ENCODE peak calls at places on chromosomes 6 and 20, in five cellular contexts. O, J, C, S and G are unnamed samples.

GRCh38 chr20:22245139-22245538 is 339.2 kb downstream of the FOXA2 start:
- DNase-seq in J (no peak), C (no peak), O (no peak), S (no peak), G (no peak)

GRCh38 chr20:50446351-50447101 is 63.7 kb upstream of the PTPN1 start:
- DNase-seq in O (no peak), J (no peak), C (no peak), S (no peak), G (peak; percentile 27)

GRCh38 chr6:148658701-148659100 is 88.1 kb upstream of the UST start:
- DNase-seq in J (no peak), C (no peak), O (peak; percentile 42), S (no peak), G (no peak)

GRCh38 chr6:21996425-21997207 is 300.2 kb downstream of the PRL start:
- DNase-seq in J (no peak), O (no peak), S (no peak), C (no peak), G (no peak)

GRCh38 chr20:61924211-61924857 is 141.3 kb downstream of the TAF4 start:
- DNase-seq in J (peak; percentile 33), O (no peak), C (no peak), S (no peak), G (no peak)

GRCh38 chr6:166029506-166029905 is 138.1 kb downstream of the TBXT start:
- DNase-seq in O (no peak), S (no peak), C (no peak), J (no peak), G (no peak)

GRCh38 chr6:91023529-91023928 is 436.7 kb upstream of the MAP3K7 start:
- DNase-seq in S (no peak), C (no peak), J (no peak), O (no peak), G (no peak)

GRCh38 chr6:53956804-53957203 is 154.4 kb upstream of the MLIP start:
- DNase-seq in J (no peak), C (no peak), O (no peak), S (no peak), G (no peak)

GRCh38 chr6:163337958-163338357 is 76.6 kb upstream of the QKI start:
- DNase-seq in S (no peak), C (no peak), O (no peak), J (peak; percentile 60), G (no peak)

GRCh38 chr6:167146977-167147376 is 10.8 kb downstream of the GPR31 start:
- DNase-seq in J (no peak), C (no peak), S (no peak), O (no peak), G (no peak)

GRCh38 chr6:30875244-30876038 is 8.9 kb upstream of the DDR1 start:
- DNase-seq in O (no peak), J (no peak), C (no peak), S (no peak), G (no peak)

GRCh38 chr6:161424421-161424820 is 150.6 kb upstream of the AGPAT4 start:
- DNase-seq in O (no peak), C (no peak), S (no peak), J (no peak), G (no peak)

GRCh38 chr6:122996797-122997520 is 924 bp downstream of the CLVS2 start:
- DNase-seq in O (no peak), S (no peak), J (no peak), C (no peak), G (no peak)
- H3K4me3 ChIP-seq in O (no peak overlapping the region), S (peak overlapping the region; percentile 50), J (peak overlapping the region; percentile 43), C (peak overlapping the region; percentile 62), G (no peak overlapping the region)

DNA sequence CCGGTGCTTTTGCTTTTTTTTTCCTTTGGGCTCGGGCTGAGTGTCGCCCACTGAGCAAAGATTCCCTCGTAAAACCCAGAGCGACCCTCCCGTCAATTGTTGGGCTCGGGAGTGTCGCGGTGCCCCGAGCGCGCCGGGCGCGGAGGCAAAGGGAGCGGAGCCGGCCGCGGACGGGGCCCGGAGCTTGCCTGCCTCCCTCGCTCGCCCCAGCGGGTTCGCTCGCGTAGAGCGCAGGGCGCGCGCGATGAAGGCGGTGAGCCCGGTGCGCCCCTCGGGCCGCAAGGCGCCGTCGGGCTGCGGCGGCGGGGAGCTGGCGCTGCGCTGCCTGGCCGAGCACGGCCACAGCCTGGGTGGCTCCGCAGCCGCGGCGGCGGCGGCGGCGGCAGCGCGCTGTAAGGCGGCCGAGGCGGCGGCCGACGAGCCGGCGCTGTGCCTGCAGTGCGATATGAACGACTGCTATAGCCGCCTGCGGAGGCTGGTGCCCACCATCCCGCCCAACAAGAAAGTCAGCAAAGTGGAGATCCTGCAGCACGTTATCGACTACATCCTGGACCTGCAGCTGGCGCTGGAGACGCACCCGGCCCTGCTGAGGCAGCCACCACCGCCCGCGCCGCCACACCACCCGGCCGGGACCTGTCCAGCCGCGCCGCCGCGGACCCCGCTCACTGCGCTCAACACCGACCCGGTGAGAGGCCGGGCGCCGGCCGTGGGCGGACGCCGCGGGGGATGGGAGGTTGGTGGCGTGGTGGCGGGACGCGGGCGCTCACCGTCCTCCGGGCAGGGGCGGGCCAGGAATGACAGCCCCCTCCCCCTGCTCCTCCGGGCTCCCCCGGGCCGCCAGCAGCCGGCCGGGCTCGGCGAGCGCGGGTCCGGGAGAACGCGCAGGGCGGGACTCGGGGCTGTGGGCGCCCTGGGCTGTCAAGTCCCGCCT is 606 bp downstream of the ID4 start:
- DNase-seq in J (peak; percentile 68), O (peak; percentile 53), S (peak; percentile 65), C (peak; percentile 23), G (peak; percentile 83)
- H3K27ac ChIP-seq in J (peak overlapping the region; percentile 98), O (peak overlapping the region; percentile 27), S (peak overlapping the region; percentile 96), C (peak overlapping the region; percentile 77), G (peak overlapping the region; percentile 95)

GRCh38 chr6:98471444-98471843 is 362.9 kb upstream of the POU3F2 start:
- DNase-seq in O (no peak), J (no peak), C (no peak), S (no peak), G (no peak)

DNA sequence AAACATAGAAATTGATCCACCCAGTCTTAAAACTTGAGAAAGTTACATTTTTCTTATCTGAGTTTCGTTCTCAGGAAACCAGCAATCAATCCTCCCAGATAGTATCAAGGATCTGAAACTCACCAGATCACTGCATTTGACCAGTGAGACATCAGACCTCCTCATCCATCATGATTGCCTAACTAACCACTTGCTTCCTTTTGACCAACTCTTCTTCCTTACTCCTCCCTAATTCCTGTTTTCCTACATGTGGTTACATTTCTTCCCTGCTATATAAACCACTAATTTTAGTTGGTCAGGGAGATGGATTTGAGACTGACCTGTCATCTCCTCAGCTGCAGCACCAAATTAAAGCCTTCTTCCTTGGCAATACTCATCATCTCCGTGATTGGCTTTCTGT is 357.1 kb upstream of the POU3F2 start:
- DNase-seq in C (no peak), O (no peak), J (no peak), S (no peak), G (no peak)
- H3K4me3 ChIP-seq in C (no peak overlapping the region), O (no peak overlapping the region), J (no peak overlapping the region), S (no peak overlapping the region), G (no peak overlapping the region)

GRCh38 chr6:15952231-15953151 is 176.4 kb upstream of the MYLIP start:
- DNase-seq in O (no peak), C (no peak), S (no peak), J (no peak), G (no peak)

GRCh38 chr6:15956205-15957106 is 172.4 kb upstream of the MYLIP start:
- DNase-seq in C (no peak), J (no peak), S (no peak), O (no peak), G (no peak)

GRCh38 chr6:15955484-15955883 is 173.4 kb upstream of the MYLIP start:
- DNase-seq in C (no peak), J (no peak), S (no peak), O (no peak), G (no peak)

GRCh38 chr6:15950962-15951569 is 177.8 kb upstream of the MYLIP start:
- DNase-seq in C (no peak), S (no peak), O (no peak), J (no peak), G (no peak)

DNA sequence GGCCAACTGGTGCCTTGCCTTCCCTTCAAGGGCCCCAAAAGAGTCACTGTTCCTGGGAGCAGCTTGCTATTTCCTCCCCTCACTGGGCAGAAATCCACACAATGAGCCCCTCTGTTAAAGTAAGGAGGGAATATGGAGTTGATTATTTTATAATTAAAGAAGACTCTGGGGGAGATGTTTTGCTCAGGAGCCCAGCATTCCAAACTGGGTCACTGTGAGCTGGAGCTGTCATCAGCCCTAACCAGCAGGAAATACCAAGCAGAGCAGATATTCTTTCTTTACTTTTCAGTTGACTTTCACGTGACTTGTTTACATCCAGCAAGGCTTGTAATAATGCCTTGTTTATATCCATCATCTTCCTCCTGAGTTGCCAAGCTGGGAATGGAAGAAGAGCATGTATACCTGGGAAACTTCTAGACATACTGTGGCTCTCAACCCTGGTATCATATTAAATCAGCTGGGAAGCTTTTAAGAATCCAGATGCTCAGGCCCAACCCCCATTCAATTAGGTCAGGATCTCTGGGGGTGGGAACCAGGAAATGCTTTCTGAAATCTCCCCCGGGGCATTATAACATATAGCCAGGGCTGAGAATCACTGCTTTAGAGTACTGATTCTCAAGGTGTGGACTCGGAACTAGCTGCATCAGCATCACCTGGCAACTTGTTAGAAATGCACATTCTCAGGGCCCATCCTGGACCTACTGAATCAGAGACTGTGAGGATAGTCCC is 175.6 kb upstream of the MYLIP start:
- DNase-seq in C (no peak), S (no peak), O (no peak), J (no peak), G (no peak)
- H3K27ac ChIP-seq in C (peak overlapping the region; percentile 60), S (peak overlapping the region; percentile 3), O (no peak overlapping the region), J (no peak overlapping the region), G (no peak overlapping the region)

GRCh38 chr20:59576216-59576953 is 28.0 kb upstream of the PHACTR3 start:
- DNase-seq in O (no peak), S (peak; percentile 40), J (peak; percentile 28), C (no peak), G (no peak)

GRCh38 chr20:59577037-59577808 is 27.1 kb upstream of the PHACTR3 start:
- DNase-seq in O (no peak), J (peak; percentile 45), S (peak; percentile 21), C (no peak), G (no peak)

GRCh38 chr20:59579404-59580207 is 24.7 kb upstream of the PHACTR3 start:
- DNase-seq in S (peak; percentile 39), J (peak; percentile 41), C (no peak), O (no peak), G (peak; percentile 34)

GRCh38 chr20:59578602-59579403 is 25.5 kb upstream of the PHACTR3 start:
- DNase-seq in S (peak; percentile 36), O (no peak), J (no peak), C (no peak), G (no peak)

GRCh38 chr20:59577809-59578601 is 26.3 kb upstream of the PHACTR3 start:
- DNase-seq in O (no peak), C (no peak), S (peak; percentile 51), J (peak; percentile 57), G (no peak)
- H3K4me3 ChIP-seq in O (no peak overlapping the region), C (peak overlapping the region; percentile 65), S (peak overlapping the region; percentile 30), J (no peak overlapping the region), G (no peak overlapping the region)